ENCODE peak calls at places on chromosomes 6 and 20, in six cellular contexts. H, I, U, Z, T and E are unnamed samples.

GRCh38 chr20:3702992-3703391 is 9.4 kb downstream of the SIGLEC1 start:
- DNase-seq in H (no peak), I (no peak), U (no peak), Z (no peak), T (no peak), E (no peak)

GRCh38 chr6:52284131-52284459 is 447 bp downstream of the MCM3 start:
- DNase-seq in H (peak; percentile 11), I (no peak), U (no peak), Z (no peak), T (peak; percentile 37), E (no peak)

GRCh38 chr6:119543332-119543731 is 193.8 kb upstream of the MAN1A1 start:
- DNase-seq in H (no peak), I (no peak), U (no peak), Z (no peak), T (no peak), E (no peak)

GRCh38 chr20:43284481-43284880 is 94.8 kb upstream of the PTPRT start:
- DNase-seq in H (no peak), I (no peak), U (no peak), Z (no peak), T (no peak), E (no peak)

GRCh38 chr6:29504961-29505360 is 17.2 kb upstream of the MAS1L start:
- DNase-seq in H (no peak), I (no peak), U (no peak), Z (no peak), T (no peak), E (peak; percentile 30)

GRCh38 chr20:2385496-2385895 is 4.8 kb downstream of the TGM6 start:
- DNase-seq in H (no peak), I (no peak), U (no peak), Z (no peak), T (no peak), E (no peak)

GRCh38 chr6:130681028-130681427 is 146.2 kb upstream of the SMLR1 start:
- DNase-seq in H (peak; percentile 69), I (no peak), U (no peak), Z (no peak), T (no peak), E (no peak)

GRCh38 chr6:141077355-141078333 is 1055.1 kb upstream of the GJE1 start:
- DNase-seq in H (no peak), I (no peak), U (peak; percentile 24), Z (no peak), T (no peak), E (peak; percentile 4)

GRCh38 chr6:117906454-117906904 is 585 bp upstream of the SLC35F1 start:
- DNase-seq in H (no peak), I (no peak), U (no peak), Z (no peak), T (no peak), E (no peak)

GRCh38 chr20:60078351-60079250 is 120.4 kb downstream of the CDH26 start:
- DNase-seq in H (no peak), I (no peak), U (no peak), Z (no peak), T (no peak), E (no peak)

GRCh38 chr6:4179960-4180652 is 44.7 kb upstream of the ECI2 start:
- DNase-seq in H (no peak), I (no peak), U (no peak), Z (no peak), T (no peak), E (no peak)

GRCh38 chr6:39929039-39929732 is 5.1 kb downstream of the MOCS1 start:
- DNase-seq in H (no peak), I (no peak), U (no peak), Z (no peak), T (no peak), E (no peak)

GRCh38 chr20:31403886-31404285 is 2.1 kb downstream of the DEFB121 start:
- DNase-seq in H (no peak), I (no peak), U (no peak), Z (no peak), T (no peak), E (no peak)

GRCh38 chr6:83601119-83601518 is 88.8 kb downstream of the PRSS35 start:
- DNase-seq in H (no peak), I (no peak), U (no peak), Z (no peak), T (no peak), E (no peak)

GRCh38 chr6:168035098-168035660 is 37.7 kb downstream of the KIF25 start:
- DNase-seq in H (peak; percentile 78), I (peak; percentile 69), U (peak; percentile 82), Z (no peak), T (peak; percentile 59), E (peak; percentile 36)

GRCh38 chr6:74757788-74758187 is 448.1 kb downstream of the COL12A1 start:
- DNase-seq in H (no peak), I (no peak), U (no peak), Z (no peak), T (no peak), E (no peak)

GRCh38 chr6:51214442-51214841 is 395.8 kb downstream of the TFAP2B start:
- DNase-seq in H (no peak), I (no peak), U (no peak), Z (no peak), T (no peak), E (no peak)

GRCh38 chr6:123715243-123715863 is 78.6 kb upstream of the TRDN start:
- DNase-seq in H (no peak), I (no peak), U (no peak), Z (no peak), T (no peak), E (peak; percentile 64)

GRCh38 chr6:26592649-26593048 is 4.1 kb upstream of the ABT1 start:
- DNase-seq in H (no peak), I (no peak), U (no peak), Z (no peak), T (no peak), E (no peak)

GRCh38 chr20:63652192-63652980 is 838 bp downstream of the STMN3 start:
- DNase-seq in H (no peak), I (peak; percentile 31), U (peak; percentile 77), Z (no peak), T (no peak), E (no peak)

GRCh38 chr6:108961985-108962384 is 113.8 kb downstream of the ARMC2 start:
- DNase-seq in H (peak; percentile 88), I (no peak), U (no peak), Z (no peak), T (no peak), E (no peak)

GRCh38 chr6:108958900-108959770 is 110.9 kb downstream of the ARMC2 start:
- DNase-seq in H (no peak), I (no peak), U (no peak), Z (no peak), T (no peak), E (no peak)

GRCh38 chr6:108960601-108961000 is 112.4 kb downstream of the ARMC2 start:
- DNase-seq in H (no peak), I (peak; percentile 29), U (peak; percentile 79), Z (no peak), T (no peak), E (no peak)

GRCh38 chr6:108959972-108960582 is 111.9 kb downstream of the ARMC2 start:
- DNase-seq in H (no peak), I (peak; percentile 38), U (peak; percentile 75), Z (no peak), T (no peak), E (no peak)

GRCh38 chr6:108961077-108961476 is 112.9 kb downstream of the ARMC2 start:
- DNase-seq in H (no peak), I (no peak), U (peak; percentile 59), Z (no peak), T (no peak), E (no peak)
- H3K36me3 ChIP-seq in H (no peaks in the 10 kb centered on the region), I (no peaks in the 10 kb centered on the region), U (no peaks in the 10 kb centered on the region), Z (no peaks in the 10 kb centered on the region), T (no peaks in the 10 kb centered on the region), E (no peaks in the 10 kb centered on the region)

GRCh38 chr6:90000864-90001731 is 106.8 kb downstream of the GJA10 start:
- DNase-seq in H (peak; percentile 37), I (no peak), U (no peak), Z (no peak), T (peak; percentile 20), E (peak; percentile 27)
- H3K36me3 ChIP-seq in H (no peaks in the 10 kb centered on the region), I (no peaks in the 10 kb centered on the region), U (no peaks in the 10 kb centered on the region), Z (no peaks in the 10 kb centered on the region), T (no peaks in the 10 kb centered on the region), E (no peaks in the 10 kb centered on the region)

DNA sequence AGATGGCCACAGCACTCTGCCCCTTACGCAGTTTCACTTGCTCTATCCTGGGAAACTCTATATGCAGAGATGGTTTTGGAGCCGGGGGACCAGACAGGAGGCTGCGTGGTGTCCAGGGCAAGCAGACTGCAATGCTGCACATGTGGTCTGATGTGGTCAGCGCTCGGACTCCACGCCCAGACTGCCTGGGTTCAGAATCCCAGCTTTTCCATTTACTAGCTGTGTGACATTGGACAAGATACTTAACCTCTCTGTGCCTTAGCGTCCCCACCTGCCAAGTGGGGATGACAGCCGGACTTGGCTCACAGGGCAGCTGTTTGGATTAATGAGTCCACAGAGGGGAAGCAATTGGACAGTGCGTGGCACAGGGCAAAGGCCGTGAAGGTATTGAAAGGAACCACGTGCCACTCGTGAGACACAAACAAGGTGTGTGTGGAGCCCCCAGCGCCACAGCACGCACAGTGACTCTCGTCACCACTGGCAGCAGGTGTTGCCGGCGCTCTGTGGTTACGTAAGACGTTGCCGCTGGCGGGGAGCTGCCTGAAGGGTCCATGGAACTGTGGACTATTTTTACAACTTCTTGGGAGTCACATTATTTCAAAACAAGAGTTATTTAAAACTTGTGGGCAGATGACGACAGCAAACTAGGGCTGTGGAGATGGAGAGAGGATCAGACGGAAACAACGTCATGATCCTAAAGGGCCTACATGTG is 201.4 kb downstream of the PREX1 start:
- DNase-seq in H (no peak), I (no peak), U (peak; percentile 57), Z (no peak), T (no peak), E (peak; percentile 20)
- H3K36me3 ChIP-seq in H (no peaks in the 10 kb centered on the region), I (no peaks in the 10 kb centered on the region), U (no peaks in the 10 kb centered on the region), Z (no peaks in the 10 kb centered on the region), T (no peaks in the 10 kb centered on the region), E (peaks cover 2% of the 10 kb centered on the region)

GRCh38 chr20:507933-508332 is 35.7 kb downstream of the CSNK2A1 start:
- DNase-seq in H (peak; percentile 44), I (no peak), U (no peak), Z (no peak), T (no peak), E (no peak)

GRCh38 chr20:503048-503737 is 40.4 kb downstream of the CSNK2A1 start:
- DNase-seq in H (no peak), I (no peak), U (no peak), Z (no peak), T (no peak), E (no peak)

GRCh38 chr20:504632-505075 is 38.9 kb downstream of the CSNK2A1 start:
- DNase-seq in H (no peak), I (no peak), U (no peak), Z (no peak), T (no peak), E (peak; percentile 76)

DNA sequence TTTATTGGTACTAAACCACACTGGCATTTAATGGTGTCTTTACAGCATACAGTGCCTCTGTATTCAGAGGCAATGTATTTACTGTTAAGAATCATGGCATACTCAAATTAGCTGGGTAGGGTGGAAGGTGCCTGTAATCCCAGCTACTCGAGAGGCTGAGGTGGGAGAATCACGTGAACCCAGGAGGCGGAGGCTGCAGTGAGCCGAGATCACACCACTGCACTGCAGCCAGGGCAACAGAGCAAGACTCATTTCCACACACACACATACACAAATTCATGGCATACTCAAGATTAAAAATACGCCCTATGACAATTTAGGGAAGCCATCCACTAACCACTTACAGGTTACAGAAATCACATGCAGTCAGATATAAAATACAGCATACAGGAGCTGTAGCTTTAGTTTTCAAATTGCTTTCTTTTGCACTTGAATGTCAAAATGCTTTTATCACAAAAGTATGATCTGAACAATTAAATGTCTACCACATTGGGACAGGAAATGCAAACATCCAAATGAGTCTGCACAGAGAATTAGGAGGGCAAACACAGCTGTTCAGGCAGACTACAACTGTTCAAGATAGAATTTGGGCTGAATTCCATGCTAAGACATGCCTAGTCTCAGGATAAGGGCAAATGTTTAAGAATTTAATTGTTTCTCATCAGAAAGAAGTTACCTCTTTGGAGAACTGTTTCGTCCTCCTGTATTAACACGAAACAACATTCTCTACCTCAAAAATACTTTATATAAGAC is 36.4 kb downstream of the CSNK2A1 start:
- DNase-seq in H (no peak), I (no peak), U (no peak), Z (no peak), T (no peak), E (no peak)
- H3K36me3 ChIP-seq in H (peaks cover 32% of the 10 kb centered on the region), I (peaks cover 11% of the 10 kb centered on the region), U (no peaks in the 10 kb centered on the region), Z (no peaks in the 10 kb centered on the region), T (no peaks in the 10 kb centered on the region), E (peaks cover 19% of the 10 kb centered on the region)